ENCODE peak calls at places on chromosomes 12 and 14, in five cellular contexts. Z is pancreas, Q is AG04450, R is heart right ventricle, G is B cell. V is an unnamed sample.

GRCh38 chr12:6383572-6384498 is at the start of gene LTBR:
- DNase-seq in Z (peak), Q (peak), R (peak), G (no peak), V (no peak)

GRCh38 chr12:47907851-47908454 is 3.2 kb upstream of the VDR start:
- DNase-seq in Z (no peak), Q (no peak), R (no peak), G (no peak), V (no peak)

GRCh38 chr12:1474059-1474537 is 120.3 kb downstream of the FBXL14 start:
- DNase-seq in Z (no peak), Q (peak), R (no peak), G (no peak), V (peak)

GRCh38 chr14:91142214-91142668 is 28.4 kb downstream of the DGLUCY start:
- DNase-seq in Z (no peak), Q (no peak), R (no peak), G (peak), V (no peak)

GRCh38 chr14:30143617-30144016 is 216.0 kb upstream of the PRKD1 start:
- DNase-seq in Z (no peak), Q (peak), R (no peak), G (no peak), V (no peak)

GRCh38 chr14:103442288-103442687 is 57.1 kb downstream of the MARK3 start:
- DNase-seq in Z (no peak), Q (no peak), R (no peak), G (no peak), V (no peak)

GRCh38 chr14:80621701-80622100 is 319.8 kb downstream of the CEP128 start:
- DNase-seq in Z (no peak), Q (peak), R (no peak), G (no peak), V (no peak)

GRCh38 chr12:117212563-117213190 is 22.4 kb upstream of the FBXO21 start:
- DNase-seq in Z (peak), Q (peak), R (peak), G (peak), V (no peak)

GRCh38 chr14:50985816-50986396 is 41.6 kb upstream of the PYGL start:
- DNase-seq in Z (no peak), Q (no peak), R (no peak), G (no peak), V (no peak)

GRCh38 chr14:64388533-64389243 is 535 bp downstream of the MTHFD1 start:
- DNase-seq in Z (no peak), Q (no peak), R (no peak), G (peak), V (no peak)

GRCh38 chr14:68308695-68309094 is 484.2 kb downstream of the ZFP36L1 start:
- DNase-seq in Z (no peak), Q (no peak), R (no peak), G (no peak), V (no peak)

GRCh38 chr12:89230376-89231101 is 121.8 kb downstream of the DUSP6 start:
- DNase-seq in Z (no peak), Q (no peak), R (no peak), G (no peak), V (no peak)

GRCh38 chr14:100155049-100155621 is 4.3 kb downstream of the DEGS2 start:
- DNase-seq in Z (no peak), Q (no peak), R (no peak), G (no peak), V (no peak)

GRCh38 chr14:37147310-37147875 is 25.0 kb downstream of the SLC25A21 start:
- DNase-seq in Z (no peak), Q (no peak), R (no peak), G (no peak), V (no peak)

GRCh38 chr12:66061557-66062279 is 68.8 kb downstream of the LLPH start:
- DNase-seq in Z (no peak), Q (no peak), R (no peak), G (no peak), V (no peak)

GRCh38 chr12:29004936-29005304 is 144.2 kb upstream of the FAR2 start:
- DNase-seq in Z (no peak), Q (no peak), R (no peak), G (no peak), V (no peak)

GRCh38 chr14:101201535-101202125 is 298.1 kb upstream of the RTL1 start:
- DNase-seq in Z (peak), Q (no peak), R (no peak), G (peak), V (no peak)

GRCh38 chr12:94262228-94263010 is 114.0 kb downstream of the PLXNC1 start:
- DNase-seq in Z (peak), Q (peak), R (peak), G (peak), V (peak)

GRCh38 chr14:68712703-68713370 is 80.0 kb downstream of the ZFP36L1 start:
- DNase-seq in Z (peak), Q (no peak), R (no peak), G (no peak), V (no peak)

GRCh38 chr12:82651489-82651888 is 35.2 kb upstream of the TMTC2 start:
- DNase-seq in Z (no peak), Q (no peak), R (no peak), G (no peak), V (no peak)

GRCh38 chr12:82648510-82648909 is 38.2 kb upstream of the TMTC2 start:
- DNase-seq in Z (no peak), Q (no peak), R (no peak), G (no peak), V (no peak)

GRCh38 chr12:82645414-82645813 is 41.3 kb upstream of the TMTC2 start:
- DNase-seq in Z (no peak), Q (no peak), R (no peak), G (no peak), V (no peak)

GRCh38 chr12:82650627-82651337 is 35.9 kb upstream of the TMTC2 start:
- DNase-seq in Z (no peak), Q (no peak), R (peak), G (no peak), V (peak)

DNA sequence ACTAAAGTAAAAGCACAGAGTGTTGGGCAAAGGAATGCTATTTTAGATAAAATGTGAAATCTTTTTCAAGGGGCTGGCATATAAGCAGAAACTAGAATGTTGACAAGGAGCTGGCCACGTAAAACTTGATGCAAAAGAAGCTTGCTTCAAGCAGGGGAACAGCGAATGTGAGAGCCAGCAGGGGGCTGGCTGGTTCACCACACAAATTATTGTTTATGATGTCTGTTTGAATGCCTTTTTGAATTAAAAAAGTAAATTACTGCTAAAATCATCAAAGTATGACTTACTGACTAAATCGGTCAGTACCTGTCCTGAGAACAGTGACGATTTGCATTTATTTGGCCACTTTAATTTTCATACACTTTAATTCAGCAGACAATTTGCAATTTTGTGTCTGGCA is 38.9 kb upstream of the TMTC2 start:
- DNase-seq in Z (no peak), Q (no peak), R (no peak), G (no peak), V (no peak)
- TF ChIP-seq CTCF in Z (no peak), Q (no peak), R (no peak), G (no peak), V (no peak)

DNA sequence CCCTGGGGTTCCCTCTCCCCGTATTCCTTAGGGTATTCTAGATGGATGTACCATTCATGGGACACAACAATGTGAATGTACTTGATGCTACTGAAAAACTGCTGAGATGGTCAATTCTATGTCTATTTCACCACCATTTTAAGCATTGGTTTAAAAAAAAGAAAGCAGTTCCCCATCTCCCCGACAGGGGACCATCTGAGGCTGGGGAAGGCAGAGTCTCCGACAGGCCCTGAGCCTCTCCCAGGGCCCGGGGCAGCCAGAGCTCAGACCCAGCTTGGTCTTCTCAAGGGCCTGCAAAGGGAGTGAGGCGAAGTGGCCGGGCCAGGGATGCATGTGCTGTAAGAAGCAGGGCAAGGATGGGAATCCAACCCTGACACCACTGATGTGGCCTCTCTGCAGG is 234.2 kb downstream of the BCL11B start:
- DNase-seq in Z (no peak), Q (no peak), R (no peak), G (peak), V (no peak)
- TF ChIP-seq CTCF in Z (no peak), Q (no peak), R (no peak), G (no peak), V (peak)

GRCh38 chr12:86772688-86773087 is 516.5 kb upstream of the MGAT4C start:
- DNase-seq in Z (no peak), Q (no peak), R (no peak), G (no peak), V (no peak)

GRCh38 chr12:86774841-86775386 is 518.7 kb upstream of the MGAT4C start:
- DNase-seq in Z (no peak), Q (peak), R (no peak), G (no peak), V (peak)

GRCh38 chr12:86777335-86777734 is 521.1 kb upstream of the MGAT4C start:
- DNase-seq in Z (no peak), Q (no peak), R (no peak), G (no peak), V (no peak)
- TF ChIP-seq CTCF in Z (no peak), Q (no peak), R (no peak), G (no peak), V (no peak)

GRCh38 chr14:44866770-44867169 is 95.0 kb downstream of the KLHL28 start:
- DNase-seq in Z (no peak), Q (no peak), R (no peak), G (no peak), V (no peak)
- TF ChIP-seq CTCF in Z (no peak), Q (no peak), R (no peak), G (no peak), V (no peak)

GRCh38 chr14:74638066-74638465 is 26.0 kb upstream of the LTBP2 start:
- DNase-seq in Z (no peak), Q (no peak), R (no peak), G (no peak), V (no peak)
- TF ChIP-seq CTCF in Z (no peak), Q (no peak), R (no peak), G (no peak), V (no peak)

GRCh38 chr12:62582065-62582366 is 115.4 kb downstream of the MON2 start:
- DNase-seq in Z (no peak), Q (no peak), R (no peak), G (no peak), V (no peak)
- TF ChIP-seq CTCF in Z (no peak), Q (no peak), R (no peak), G (peak), V (no peak)

GRCh38 chr14:61398221-61398620 is 76.8 kb downstream of the PRKCH start:
- DNase-seq in Z (no peak), Q (no peak), R (no peak), G (no peak), V (no peak)
- TF ChIP-seq CTCF in Z (no peak), Q (no peak), R (no peak), G (no peak), V (no peak)

DNA sequence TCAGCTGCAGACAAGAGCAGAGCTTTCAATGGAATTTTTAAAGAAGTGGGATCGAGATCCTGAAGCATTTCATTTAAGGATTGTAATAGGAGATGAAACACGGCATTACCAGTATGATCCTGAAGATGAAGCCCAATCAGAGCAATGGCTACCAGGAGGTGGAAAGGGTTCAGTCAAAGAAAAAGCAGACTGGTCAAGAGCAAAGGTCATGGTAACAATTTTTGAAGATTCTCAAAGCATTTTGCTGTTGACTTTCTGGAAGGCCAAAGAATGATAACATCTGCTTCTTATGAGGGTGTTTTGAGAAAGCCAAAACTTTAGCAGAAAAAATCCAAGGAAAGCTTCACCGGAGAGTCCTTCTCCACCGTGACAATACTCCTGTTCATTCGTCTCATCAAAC is 204.3 kb upstream of the EEA1 start:
- DNase-seq in Z (no peak), Q (no peak), R (no peak), G (no peak), V (no peak)
- TF ChIP-seq CTCF in Z (no peak), Q (no peak), R (no peak), G (no peak), V (no peak)

GRCh38 chr14:38500125-38500524 is 244.2 kb upstream of the CLEC14A start:
- DNase-seq in Z (no peak), Q (no peak), R (no peak), G (no peak), V (no peak)
- TF ChIP-seq CTCF in Z (no peak), Q (no peak), R (no peak), G (no peak), V (no peak)